ENCODE peak calls at places on chromosome X, in five cellular contexts. N is mesothelial cell of epicardium; B is activated T-helper 9 cell treated with anti-CD3 and anti-CD28 coated beads, Interleukin-2, amount 50 U/mL, for 16 hours; P is transverse colon; J is HT1080. W is an unnamed sample.
A peak's percentile ranks its signal among the peaks of the same experiment; 100 is the strongest.

GRCh38 chrX:108224727-108225455 is 133.3 kb downstream of the ATG4A start:
- DNase-seq in N (peak; percentile 39), P (no peak), J (peak; percentile 4), B (no peak), W (no peak)

GRCh38 chrX:155864655-155865054 is 16.5 kb upstream of the VAMP7 start:
- DNase-seq in J (no peak), B (no peak), P (no peak), N (no peak), W (peak; percentile 2)

GRCh38 chrX:129980043-129980442 is 2.4 kb upstream of the BCORL1 start:
- DNase-seq in B (peak; percentile 20), P (peak; percentile 51), N (peak; percentile 43), J (no peak), W (no peak)

GRCh38 chrX:23331701-23332100 is 2.9 kb upstream of the PTCHD1 start:
- DNase-seq in P (no peak), J (no peak), B (no peak), N (no peak), W (no peak)

GRCh38 chrX:107686792-107687191 is 58.5 kb downstream of the PRPS1 start:
- DNase-seq in N (no peak), J (peak; percentile 56), B (no peak), P (no peak), W (no peak)

GRCh38 chrX:34918856-34919255 is 23.7 kb upstream of the FAM47B start:
- DNase-seq in N (no peak), B (no peak), P (no peak), J (peak; percentile 25), W (no peak)

GRCh38 chrX:18946157-18946556 is 37.8 kb downstream of the PHKA2 start:
- DNase-seq in B (no peak), P (no peak), N (no peak), J (peak; percentile 34), W (no peak)

GRCh38 chrX:50769389-50770063 is 44.5 kb downstream of the SHROOM4 start:
- DNase-seq in J (peak; percentile 14), N (no peak), P (peak; percentile 72), B (no peak), W (no peak)

GRCh38 chrX:16445166-16445752 is 204.7 kb upstream of the S100G start:
- DNase-seq in P (peak; percentile 20), N (no peak), J (peak; percentile 11), B (peak; percentile 15), W (peak; percentile 0)

GRCh38 chrX:1077140-1077539 is 135.3 kb downstream of the CRLF2 start:
- DNase-seq in B (no peak), N (no peak), P (no peak), J (no peak), W (no peak)

GRCh38 chrX:8192276-8192675 is 21.2 kb upstream of the VCX2 start:
- DNase-seq in P (no peak), J (peak; percentile 2), N (no peak), B (no peak), W (no peak)

GRCh38 chrX:144219035-144219434 is 335.2 kb downstream of the UBE2NL start:
- DNase-seq in N (no peak), P (no peak), B (no peak), J (peak; percentile 0), W (no peak)

GRCh38 chrX:18896680-18897544 is 87.0 kb downstream of the PHKA2 start:
- DNase-seq in B (no peak), N (no peak), P (no peak), J (no peak), W (no peak)

GRCh38 chrX:327660-328126 is 9.1 kb upstream of the GTPBP6 start:
- DNase-seq in B (no peak), P (no peak), N (no peak), J (no peak), W (no peak)

GRCh38 chrX:116384406-116384805 is 52.0 kb upstream of the SLC6A14 start:
- DNase-seq in J (no peak), B (no peak), P (no peak), N (no peak), W (no peak)

GRCh38 chrX:7689791-7690412 is 153.1 kb upstream of the VCX start:
- DNase-seq in B (no peak), J (no peak), N (no peak), P (no peak), W (no peak)

GRCh38 chrX:486325-486724 is 99.6 kb upstream of the PPP2R3B start:
- DNase-seq in P (no peak), B (no peak), J (no peak), N (no peak), W (no peak)

GRCh38 chrX:44432641-44433040 is 89.2 kb upstream of the EFHC2 start:
- DNase-seq in B (no peak), N (no peak), J (no peak), P (no peak), W (no peak)

GRCh38 chrX:152905081-152905420 is 7.2 kb downstream of the ZNF185 start:
- DNase-seq in N (no peak), B (no peak), P (no peak), J (no peak), W (no peak)

GRCh38 chrX:149867488-149867887 is 13.5 kb upstream of the MAGEA8 start:
- DNase-seq in P (no peak), B (no peak), J (no peak), N (no peak), W (no peak)

GRCh38 chrX:150032742-150033141 is 94.5 kb upstream of the EOLA2 start:
- DNase-seq in N (no peak), P (no peak), J (peak; percentile 69), B (no peak), W (peak; percentile 12)

GRCh38 chrX:14027031-14027430 is 2.7 kb downstream of the GEMIN8 start:
- DNase-seq in J (peak; percentile 90), P (no peak), N (no peak), B (no peak), W (no peak)

GRCh38 chrX:16552546-16552945 is 97.4 kb upstream of the S100G start:
- DNase-seq in N (no peak), P (no peak), J (peak; percentile 54), B (no peak), W (no peak)

GRCh38 chrX:103396186-103396585 is 19.8 kb downstream of the BEX3 start:
- DNase-seq in B (no peak), J (peak; percentile 66), P (no peak), N (no peak), W (no peak)

GRCh38 chrX:72360326-72360725 is 54.6 kb upstream of the CITED1 start:
- DNase-seq in P (no peak), B (no peak), J (no peak), N (no peak), W (no peak)

GRCh38 chrX:54427837-54428424 is 12.3 kb upstream of the TSR2 start:
- DNase-seq in N (no peak), P (no peak), B (no peak), J (no peak), W (no peak)

GRCh38 chrX:82384401-82384800 is 1123.7 kb upstream of the POU3F4 start:
- DNase-seq in B (no peak), N (no peak), J (no peak), P (no peak), W (no peak)

GRCh38 chrX:2679534-2680485 is 11.3 kb upstream of the CD99 start:
- DNase-seq in N (no peak), P (no peak), J (no peak), B (no peak), W (no peak)

GRCh38 chrX:119266364-119266995 is 30.4 kb downstream of the PGRMC1 start:
- DNase-seq in P (peak; percentile 11), J (peak; percentile 0), N (no peak), B (no peak), W (no peak)

GRCh38 chrX:118420462-118420861 is 74.6 kb downstream of the WDR44 start:
- DNase-seq in N (no peak), B (no peak), J (peak; percentile 4), P (no peak), W (no peak)

W was measured in SW 1271.